ENCODE peak calls at places on chromosomes 3 and 15, in six cellular contexts. B, H, T, I, E and V are unnamed samples.

GRCh38 chr15:31016446-31016915 is 25.1 kb upstream of the MTMR10 start:
- DNase-seq in B (no peak), T (no peak), E (no peak), I (no peak), H (no peak), V (no peak)

GRCh38 chr3:127800508-127800907 is 21.8 kb downstream of the MGLL start:
- DNase-seq in E (no peak), T (no peak), B (no peak), H (peak; percentile 4), I (no peak), V (no peak)

GRCh38 chr3:142943870-142944269 is 19.6 kb downstream of the PAQR9 start:
- DNase-seq in T (no peak), B (no peak), H (no peak), E (no peak), I (no peak), V (no peak)

GRCh38 chr3:13850161-13850945 is 29.5 kb downstream of the WNT7A start:
- DNase-seq in I (no peak), H (no peak), B (no peak), E (no peak), T (no peak), V (no peak)

GRCh38 chr3:48739955-48740823 is 23.2 kb upstream of the IP6K2 start:
- DNase-seq in H (peak; percentile 94), E (no peak), B (peak; percentile 96), I (peak; percentile 63), T (no peak), V (peak; percentile 97)

GRCh38 chr15:74460298-74460697 is 662 bp downstream of the UBL7 start:
- DNase-seq in H (no peak), I (no peak), T (no peak), E (no peak), B (no peak), V (no peak)

GRCh38 chr3:127196002-127196401 is 3.1 kb downstream of the PRR23E start:
- DNase-seq in E (no peak), I (no peak), H (no peak), T (no peak), B (no peak), V (no peak)

GRCh38 chr15:56765252-56765651 is 31.9 kb upstream of the ZNF280D start:
- DNase-seq in I (no peak), E (no peak), H (no peak), T (no peak), B (no peak), V (no peak)

GRCh38 chr3:146153429-146153828 is 7.6 kb downstream of the PLOD2 start:
- DNase-seq in E (no peak), T (no peak), B (no peak), I (no peak), H (no peak), V (no peak)

GRCh38 chr3:146142757-146143156 is 18.2 kb downstream of the PLOD2 start:
- DNase-seq in T (no peak), I (no peak), B (no peak), H (no peak), E (no peak), V (no peak)

GRCh38 chr3:146152841-146153240 is 8.1 kb downstream of the PLOD2 start:
- DNase-seq in B (no peak), T (no peak), H (no peak), I (no peak), E (no peak), V (no peak)

GRCh38 chr3:146145642-146146041 is 15.3 kb downstream of the PLOD2 start:
- DNase-seq in T (no peak), E (no peak), I (no peak), B (no peak), H (no peak), V (no peak)

GRCh38 chr3:146148468-146148931 is 12.5 kb downstream of the PLOD2 start:
- DNase-seq in I (no peak), H (no peak), B (no peak), E (no peak), T (no peak), V (no peak)
- TF ChIP-seq CTCF in I (no peak), H (no peak), B (peak; percentile 8), E (peak; percentile 58), T (peak; percentile 51), V (no peak)

DNA sequence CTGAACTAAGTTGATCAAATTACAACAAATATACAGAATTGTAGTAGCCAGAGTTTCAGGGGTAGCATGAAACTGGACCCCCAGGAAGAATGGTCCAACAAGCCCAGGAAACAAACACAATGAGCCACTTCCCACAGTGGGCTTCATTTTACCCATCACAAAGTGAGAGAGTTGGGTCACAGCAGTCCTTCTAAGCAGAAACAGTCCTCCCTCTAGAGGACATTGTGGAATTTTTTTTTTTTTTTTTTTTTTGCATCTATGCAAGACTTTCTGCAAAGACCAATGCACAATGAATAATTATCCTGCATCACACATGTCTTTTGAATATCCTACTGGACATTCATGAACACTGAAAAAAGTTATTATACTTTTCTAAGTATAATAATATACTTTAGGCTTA is 73.8 kb upstream of the ATP13A5 start:
- DNase-seq in E (no peak), H (no peak), B (no peak), T (no peak), I (no peak), V (no peak)
- TF ChIP-seq CTCF in E (peak; percentile 51), H (no peak), B (no peak), T (peak; percentile 19), I (no peak), V (peak; percentile 27)

DNA sequence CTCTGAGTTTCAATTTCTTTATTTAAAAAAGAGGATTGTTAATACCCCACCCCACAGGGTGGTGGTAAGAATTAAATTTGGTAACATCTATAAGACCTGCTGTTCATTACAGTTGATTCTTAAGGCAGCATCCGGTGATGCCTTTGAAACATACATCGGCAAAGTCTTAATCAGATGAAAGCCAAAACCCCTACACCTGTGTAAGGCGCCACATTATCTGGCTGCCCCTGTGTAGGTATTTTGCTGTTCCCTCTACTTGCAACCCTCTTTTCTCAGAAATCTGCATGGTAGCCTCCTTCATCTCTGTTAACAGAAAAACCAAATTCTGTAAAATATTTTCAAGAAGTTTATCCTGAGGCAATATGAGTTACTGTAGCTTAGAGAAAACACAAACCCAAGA is 90.0 kb downstream of the ST6GAL1 start:
- DNase-seq in E (no peak), B (no peak), I (no peak), T (no peak), H (no peak), V (no peak)
- TF ChIP-seq CTCF in E (no peak), B (no peak), I (no peak), T (no peak), H (no peak), V (no peak)

DNA sequence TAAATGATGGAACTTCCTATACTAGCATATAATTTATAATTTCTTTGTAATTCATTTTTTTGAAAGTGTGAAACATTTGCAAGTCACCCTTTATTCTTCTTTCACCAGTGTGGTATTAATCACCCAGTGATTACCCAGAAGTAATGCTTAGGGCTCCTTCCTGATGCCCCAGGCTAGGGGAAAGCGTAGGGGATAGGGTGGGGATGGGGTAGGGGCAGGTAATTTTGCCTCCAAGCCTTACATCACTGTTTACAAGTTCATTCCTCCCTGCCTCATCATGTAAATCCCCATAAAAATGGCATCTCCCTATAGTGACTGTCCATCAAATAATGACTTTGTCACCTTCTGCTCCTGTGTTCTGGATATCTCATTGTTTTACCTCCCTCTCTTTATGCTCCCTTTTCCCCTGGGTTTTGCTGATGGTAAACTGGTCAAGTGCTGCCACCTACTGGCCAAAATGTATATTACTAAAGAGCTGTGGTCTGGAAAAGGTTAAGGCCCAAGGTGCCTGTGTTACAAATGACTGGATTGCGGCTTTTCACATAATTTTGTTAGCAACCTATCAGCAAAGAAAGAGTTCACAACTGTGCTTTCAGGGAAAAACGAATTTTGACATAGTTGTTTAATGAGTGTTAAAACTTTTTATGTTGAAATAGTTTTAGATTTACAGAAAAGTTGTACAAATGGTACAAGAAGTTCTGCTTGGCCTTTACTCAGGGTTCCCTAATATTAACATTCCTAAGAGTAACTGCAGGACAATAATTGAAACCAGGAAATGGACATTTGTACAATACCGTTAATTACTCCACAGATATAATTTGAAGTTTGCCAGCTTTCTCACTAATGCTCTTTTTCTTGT is 54.7 kb downstream of the ONECUT1 start:
- DNase-seq in H (peak; percentile 57), I (peak; percentile 58), T (peak; percentile 38), B (peak; percentile 70), E (peak; percentile 77), V (peak; percentile 51)
- TF ChIP-seq CTCF in H (peak; percentile 93), I (peak; percentile 66), T (peak; percentile 72), B (peak; percentile 78), E (peak; percentile 76), V (peak; percentile 89)

GRCh38 chr3:119560160-119560559 is 746 bp upstream of the CD80 start:
- DNase-seq in B (no peak), I (no peak), E (no peak), T (no peak), H (no peak), V (no peak)

GRCh38 chr3:119557192-119557873 is 2.1 kb downstream of the CD80 start:
- DNase-seq in T (no peak), E (no peak), I (no peak), H (no peak), B (no peak), V (no peak)

GRCh38 chr3:119557874-119558264 is 1.5 kb downstream of the CD80 start:
- DNase-seq in H (no peak), I (no peak), B (no peak), E (no peak), T (no peak), V (no peak)

GRCh38 chr3:119558528-119559339 is 680 bp downstream of the CD80 start:
- DNase-seq in B (no peak), H (no peak), E (no peak), I (no peak), T (no peak), V (no peak)

DNA sequence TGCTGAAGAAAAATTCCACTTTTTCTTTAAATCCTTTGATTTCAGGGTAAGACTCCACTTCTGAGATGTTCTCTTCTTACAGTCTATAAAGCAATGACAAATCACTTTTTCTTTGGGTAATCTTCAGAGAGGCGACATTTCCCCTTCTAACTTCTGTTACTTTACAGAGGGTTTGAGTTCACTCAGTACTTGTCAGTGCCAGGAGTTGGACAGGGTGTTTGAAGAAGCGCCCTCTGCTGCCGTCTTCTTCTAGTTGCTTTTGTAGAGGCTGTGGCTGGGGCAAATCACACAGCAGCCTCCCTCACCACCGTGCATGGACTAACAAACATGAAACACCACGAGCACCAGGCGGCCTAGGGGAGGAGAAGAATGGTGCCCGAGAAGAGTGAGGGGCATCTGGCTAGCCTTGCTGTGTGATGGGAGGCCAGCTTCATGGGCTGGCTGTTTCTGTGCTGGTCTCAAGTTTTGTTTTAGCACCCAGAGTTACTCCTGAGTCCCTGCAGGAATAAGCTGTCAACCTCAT is at the start of gene CD80:
- DNase-seq in T (no peak), B (peak; percentile 77), H (peak; percentile 27), I (no peak), E (peak; percentile 18), V (peak; percentile 44)
- TF ChIP-seq CTCF in T (peak; percentile 42), B (peak; percentile 25), H (no peak), I (no peak), E (peak; percentile 80), V (no peak)